ENCODE peak calls at places on chromosome 11, in five cellular contexts. One of them, this sample, is unnamed.
A peak's percentile ranks its signal among the peaks of the same experiment; 100 is the strongest.

GRCh38 chr11:118610220-118610772 is 2.9 kb downstream of the PHLDB1 start:
- DNase-seq in IMR-90: no peak
- DNase-seq in tibial artery: no peak
- DNase-seq in thoracic aorta: no peak
- DNase-seq in right atrium auricular region: peak; percentile 57
- DNase-seq in this sample: no peak

GRCh38 chr11:94017446-94017845 is 3.7 kb upstream of the HEPHL1 start:
- DNase-seq in IMR-90: peak; percentile 29
- DNase-seq in tibial artery: no peak
- DNase-seq in thoracic aorta: no peak
- DNase-seq in right atrium auricular region: no peak
- DNase-seq in this sample: no peak

GRCh38 chr11:63609536-63609935 is 4.7 kb downstream of the PLAAT3 start:
- DNase-seq in IMR-90: no peak
- DNase-seq in tibial artery: peak; percentile 62
- DNase-seq in thoracic aorta: no peak
- DNase-seq in right atrium auricular region: no peak
- DNase-seq in this sample: peak; percentile 38

GRCh38 chr11:28146123-28146751 is 38.0 kb downstream of the METTL15 start:
- DNase-seq in IMR-90: peak; percentile 92
- DNase-seq in tibial artery: no peak
- DNase-seq in thoracic aorta: no peak
- DNase-seq in right atrium auricular region: no peak
- DNase-seq in this sample: no peak

GRCh38 chr11:19714093-19714386 is 1.4 kb downstream of the NAV2 start:
- DNase-seq in IMR-90: peak; percentile 19
- DNase-seq in tibial artery: peak; percentile 74
- DNase-seq in thoracic aorta: no peak
- DNase-seq in right atrium auricular region: no peak
- DNase-seq in this sample: no peak

GRCh38 chr11:127656266-127656879 is 655.8 kb upstream of the KIRREL3 start:
- DNase-seq in IMR-90: peak; percentile 29
- DNase-seq in tibial artery: no peak
- DNase-seq in thoracic aorta: no peak
- DNase-seq in right atrium auricular region: no peak
- DNase-seq in this sample: no peak

GRCh38 chr11:76712125-76712524 is 41.6 kb upstream of the LRRC32 start:
- DNase-seq in IMR-90: no peak
- DNase-seq in tibial artery: no peak
- DNase-seq in thoracic aorta: no peak
- DNase-seq in right atrium auricular region: no peak
- DNase-seq in this sample: no peak

GRCh38 chr11:7512525-7513209 is 1.1 kb upstream of the PPFIBP2 start:
- DNase-seq in IMR-90: no peak
- DNase-seq in tibial artery: peak; percentile 94
- DNase-seq in thoracic aorta: peak; percentile 40
- DNase-seq in right atrium auricular region: peak; percentile 93
- DNase-seq in this sample: peak; percentile 83

GRCh38 chr11:17162376-17162775 is 45.4 kb downstream of the PIK3C2A start:
- DNase-seq in IMR-90: no peak
- DNase-seq in tibial artery: no peak
- DNase-seq in thoracic aorta: no peak
- DNase-seq in right atrium auricular region: no peak
- DNase-seq in this sample: no peak

GRCh38 chr11:127496165-127496564 is 495.6 kb upstream of the KIRREL3 start:
- DNase-seq in IMR-90: no peak
- DNase-seq in tibial artery: no peak
- DNase-seq in thoracic aorta: no peak
- DNase-seq in right atrium auricular region: no peak
- DNase-seq in this sample: no peak

GRCh38 chr11:119356349-119357031 is 10.0 kb upstream of the MFRP start:
- DNase-seq in IMR-90: peak; percentile 66
- DNase-seq in tibial artery: peak; percentile 90
- DNase-seq in thoracic aorta: no peak
- DNase-seq in right atrium auricular region: peak; percentile 86
- DNase-seq in this sample: peak; percentile 83

GRCh38 chr11:122745111-122745510 is 89.6 kb downstream of the UBASH3B start:
- DNase-seq in IMR-90: peak; percentile 27
- DNase-seq in tibial artery: no peak
- DNase-seq in thoracic aorta: no peak
- DNase-seq in right atrium auricular region: no peak
- DNase-seq in this sample: no peak

GRCh38 chr11:122743949-122744876 is 88.7 kb downstream of the UBASH3B start:
- DNase-seq in IMR-90: no peak
- DNase-seq in tibial artery: peak; percentile 69
- DNase-seq in thoracic aorta: no peak
- DNase-seq in right atrium auricular region: no peak
- DNase-seq in this sample: no peak

GRCh38 chr11:122741613-122742012 is 86.1 kb downstream of the UBASH3B start:
- DNase-seq in IMR-90: peak; percentile 68
- DNase-seq in tibial artery: peak; percentile 75
- DNase-seq in thoracic aorta: no peak
- DNase-seq in right atrium auricular region: peak; percentile 65
- DNase-seq in this sample: peak; percentile 33

GRCh38 chr11:122742350-122742749 is 86.8 kb downstream of the UBASH3B start:
- DNase-seq in IMR-90: no peak
- DNase-seq in tibial artery: no peak
- DNase-seq in thoracic aorta: no peak
- DNase-seq in right atrium auricular region: no peak
- DNase-seq in this sample: no peak

DNA sequence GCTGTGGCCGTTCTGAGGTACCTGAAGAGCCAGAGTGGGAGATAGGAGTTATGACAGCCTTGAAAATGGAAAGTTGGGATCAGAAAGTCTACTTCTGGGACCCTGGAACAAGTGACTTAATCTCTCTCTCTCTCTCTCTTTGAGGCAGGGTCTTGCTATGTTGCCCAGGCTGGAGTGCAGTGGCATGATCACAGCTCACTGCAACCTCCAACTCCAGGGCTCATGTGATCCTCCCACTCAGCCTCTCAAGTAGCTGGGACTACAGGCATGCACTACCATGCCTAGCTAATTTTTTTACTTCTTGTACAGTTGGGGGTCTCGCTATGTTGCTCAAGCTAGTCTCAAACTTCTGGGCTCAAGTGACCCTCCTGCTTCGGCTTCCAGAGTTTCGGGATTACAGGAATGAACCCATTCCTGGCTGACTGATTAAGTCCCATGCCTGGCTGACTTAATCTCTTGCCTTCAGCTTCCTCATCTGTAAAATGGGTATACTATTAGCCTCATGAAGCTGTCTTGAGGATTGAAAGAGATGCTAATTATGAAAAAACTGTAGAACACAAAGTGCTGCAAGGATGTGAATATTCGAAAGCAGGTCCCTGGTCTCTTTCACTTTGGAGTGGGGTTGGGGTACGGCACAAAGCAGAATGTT is 87.7 kb downstream of the UBASH3B start:
- DNase-seq in IMR-90: no peak
- DNase-seq in tibial artery: no peak
- DNase-seq in thoracic aorta: no peak
- DNase-seq in right atrium auricular region: no peak
- DNase-seq in this sample: no peak
- H3K4me3 ChIP-seq in IMR-90: no peak overlapping the region
- H3K4me3 ChIP-seq in tibial artery: no peak overlapping the region
- H3K4me3 ChIP-seq in thoracic aorta: no peak overlapping the region
- H3K4me3 ChIP-seq in right atrium auricular region: no peak overlapping the region
- H3K4me3 ChIP-seq in this sample: no peak overlapping the region

GRCh38 chr11:73114110-73114834 is 27.8 kb downstream of the FCHSD2 start:
- DNase-seq in IMR-90: no peak
- DNase-seq in tibial artery: no peak
- DNase-seq in thoracic aorta: no peak
- DNase-seq in right atrium auricular region: no peak
- DNase-seq in this sample: no peak
- H3K27ac ChIP-seq in IMR-90: no peak overlapping the region
- H3K27ac ChIP-seq in tibial artery: no peak overlapping the region
- H3K27ac ChIP-seq in thoracic aorta: no peak overlapping the region
- H3K27ac ChIP-seq in right atrium auricular region: no peak overlapping the region
- H3K27ac ChIP-seq in this sample: no peak overlapping the region

GRCh38 chr11:70111269-70112016 is 33.3 kb downstream of the ANO1 start:
- DNase-seq in IMR-90: peak; percentile 67
- DNase-seq in tibial artery: no peak
- DNase-seq in thoracic aorta: no peak
- DNase-seq in right atrium auricular region: peak; percentile 65
- DNase-seq in this sample: peak; percentile 69
- H3K4me3 ChIP-seq in IMR-90: no peak overlapping the region
- H3K4me3 ChIP-seq in tibial artery: no peak overlapping the region
- H3K4me3 ChIP-seq in thoracic aorta: no peak overlapping the region
- H3K4me3 ChIP-seq in right atrium auricular region: no peak overlapping the region
- H3K4me3 ChIP-seq in this sample: no peak overlapping the region

DNA sequence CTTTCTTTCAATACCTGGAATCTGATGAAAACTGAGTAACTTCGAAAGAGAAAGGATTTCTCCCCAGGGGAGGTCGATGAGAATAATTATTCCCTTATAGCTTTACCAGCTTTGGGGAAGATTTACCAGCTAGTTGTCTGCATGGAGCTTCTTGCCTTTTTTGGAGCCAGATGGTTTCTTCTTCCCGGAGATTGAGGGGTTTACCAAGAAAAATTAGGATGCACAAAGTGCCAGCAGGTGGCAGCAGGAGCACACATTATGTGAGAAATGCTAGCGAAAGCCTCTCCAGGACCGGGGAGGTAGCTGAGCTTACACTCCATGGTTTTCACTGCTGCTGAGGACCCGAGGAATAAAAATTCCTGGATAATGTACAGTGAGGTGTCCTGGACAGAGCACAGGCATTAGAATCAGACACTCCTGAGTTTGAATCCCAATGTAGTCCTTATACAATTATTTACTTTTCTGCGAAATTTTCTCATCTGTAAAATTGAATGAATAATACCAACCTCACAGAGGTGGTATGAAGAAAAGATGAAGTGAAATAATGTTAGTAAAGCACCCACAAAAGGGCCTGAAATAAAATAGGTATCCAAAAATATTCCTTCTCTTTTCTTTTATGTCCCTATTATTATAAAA is 46.0 kb upstream of the PARVA start:
- DNase-seq in IMR-90: peak; percentile 88
- DNase-seq in tibial artery: peak; percentile 86
- DNase-seq in thoracic aorta: peak; percentile 11
- DNase-seq in right atrium auricular region: peak; percentile 89
- DNase-seq in this sample: peak; percentile 77
- H3K27ac ChIP-seq in IMR-90: no peak overlapping the region
- H3K27ac ChIP-seq in tibial artery: no peak overlapping the region
- H3K27ac ChIP-seq in thoracic aorta: no peak overlapping the region
- H3K27ac ChIP-seq in right atrium auricular region: no peak overlapping the region
- H3K27ac ChIP-seq in this sample: no peak overlapping the region

This sample was measured in left ventricle myocardium inferior.